ENCODE peak calls at places on chromosomes 3 and 15, in four cellular contexts. Z is Right ventricle myocardium superior; J is WTC11; L is activated CD8-positive, alpha-beta memory T cell treated with anti-CD3 and anti-CD28 coated beads, Interleukin-2, amount 50 U/mL, for 48 hours. P is an unnamed sample.
A peak's percentile ranks its signal among the peaks of the same experiment; 100 is the strongest.

GRCh38 chr3:45054196-45054857 is 28.2 kb downstream of the CLEC3B start:
- DNase-seq in Z (no peak), J (no peak), L (no peak), P (no peak)

GRCh38 chr3:146532406-146532805 is 12.0 kb downstream of the PLSCR1 start:
- DNase-seq in Z (no peak), J (no peak), L (no peak), P (no peak)

GRCh38 chr3:64108281-64108680 is 85.0 kb upstream of the PSMD6 start:
- DNase-seq in Z (no peak), J (no peak), L (no peak), P (no peak)

GRCh38 chr3:14524311-14524711 is 15.8 kb downstream of the GRIP2 start:
- DNase-seq in Z (peak; percentile 71), J (no peak), L (no peak), P (no peak)

GRCh38 chr3:156793400-156793799 is 32.8 kb upstream of the LEKR1 start:
- DNase-seq in Z (no peak), J (no peak), L (no peak), P (no peak)

GRCh38 chr3:14505001-14505802 is 34.9 kb downstream of the GRIP2 start:
- DNase-seq in Z (no peak), J (no peak), L (no peak), P (no peak)

GRCh38 chr3:40504636-40505430 is 1.0 kb upstream of the ZNF620 start:
- DNase-seq in Z (no peak), J (no peak), L (no peak), P (no peak)

GRCh38 chr3:81823882-81824395 is 62.5 kb upstream of the GBE1 start:
- DNase-seq in Z (no peak), J (no peak), L (no peak), P (no peak)

GRCh38 chr15:72222433-72222832 is 8.6 kb downstream of the PKM start:
- DNase-seq in Z (peak; percentile 65), J (no peak), L (no peak), P (no peak)

GRCh38 chr3:15427981-15428380 is 583 bp downstream of the EAF1 start:
- DNase-seq in Z (no peak), J (no peak), L (no peak), P (no peak)

GRCh38 chr3:101171797-101172196 is 148.6 kb downstream of the IMPG2 start:
- DNase-seq in Z (no peak), J (no peak), L (no peak), P (no peak)

GRCh38 chr15:90231028-90232017 is 2.4 kb downstream of the CIB1 start:
- DNase-seq in Z (peak; percentile 65), J (no peak), L (peak; percentile 78), P (no peak)

GRCh38 chr3:54936561-54936960 is 8.7 kb upstream of the LRTM1 start:
- DNase-seq in Z (no peak), J (no peak), L (no peak), P (no peak)

GRCh38 chr15:90221251-90221900 is 12.4 kb downstream of the CIB1 start:
- DNase-seq in Z (peak; percentile 85), J (peak; percentile 81), L (peak; percentile 68), P (peak; percentile 72)

GRCh38 chr3:112132975-112133448 is at the start of gene GCSAM:
- DNase-seq in Z (peak; percentile 63), J (no peak), L (peak; percentile 72), P (no peak)

GRCh38 chr15:40594429-40594836 is 384 bp downstream of the KNL1 start:
- DNase-seq in Z (peak; percentile 73), J (peak; percentile 71), L (no peak), P (peak; percentile 84)

GRCh38 chr3:30681276-30682211 is 75.1 kb downstream of the TGFBR2 start:
- DNase-seq in Z (peak; percentile 71), J (no peak), L (no peak), P (no peak)

GRCh38 chr3:8757551-8758518 is 11.6 kb downstream of the OXTR start:
- DNase-seq in Z (no peak), J (no peak), L (no peak), P (no peak)